ENCODE peak calls at places on chromosomes 3 and 15, in ten cellular contexts. S, R, P, E, H, N, J, V, I and Q are unnamed samples.

GRCh38 chr3:126147147-126147931 is 33.0 kb downstream of the ALDH1L1 start:
- DNase-seq in S (no peak), P (no peak), V (peak; percentile 22), J (no peak), R (peak; percentile 9), N (no peak), E (peak; percentile 44), I (no peak), H (no peak), Q (no peak)

GRCh38 chr15:62554164-62554563 is 389.1 kb upstream of the C2CD4B start:
- DNase-seq in P (no peak), E (no peak), N (no peak), J (no peak), R (no peak), I (no peak), S (no peak), V (no peak), H (no peak), Q (no peak)

GRCh38 chr15:67832965-67833503 is 6.8 kb downstream of the RNU6-1 start:
- DNase-seq in P (no peak), V (no peak), E (no peak), I (no peak), N (no peak), H (no peak), S (no peak), J (no peak), R (no peak), Q (peak; percentile 43)

GRCh38 chr15:33923446-33923845 is 44.9 kb upstream of the CHRM5 start:
- DNase-seq in N (no peak), I (no peak), V (no peak), P (no peak), S (no peak), E (no peak), J (no peak), H (no peak), R (no peak), Q (no peak)

GRCh38 chr3:50583897-50584296 is 14.6 kb downstream of the HEMK1 start:
- DNase-seq in N (no peak), V (no peak), P (no peak), J (no peak), S (no peak), E (peak; percentile 91), H (no peak), I (no peak), R (no peak), Q (no peak)

GRCh38 chr3:8739757-8740508 is 6.3 kb downstream of the CAV3 start:
- DNase-seq in S (no peak), R (no peak), V (no peak), H (peak; percentile 91), I (no peak), N (no peak), J (no peak), E (no peak), P (peak; percentile 79), Q (peak; percentile 5)

GRCh38 chr3:19866751-19867347 is 67.2 kb downstream of the EFHB start:
- DNase-seq in J (peak; percentile 68), S (no peak), V (no peak), E (no peak), N (peak; percentile 2), H (peak; percentile 28), P (peak; percentile 49), I (no peak), R (peak; percentile 40), Q (peak; percentile 48)

GRCh38 chr3:127197300-127198150 is 4.6 kb downstream of the PRR23E start:
- DNase-seq in I (no peak), N (no peak), V (no peak), P (no peak), S (no peak), J (no peak), E (no peak), R (peak; percentile 4), H (no peak), Q (no peak)

GRCh38 chr15:88440021-88440420 is 27.2 kb downstream of the MRPL46 start:
- DNase-seq in I (no peak), N (no peak), P (peak; percentile 23), J (no peak), H (no peak), V (no peak), S (no peak), E (no peak), R (no peak), Q (no peak)

GRCh38 chr3:23805228-23805880 is 401 bp upstream of the UBE2E1 start:
- DNase-seq in I (no peak), R (no peak), P (no peak), S (no peak), J (no peak), H (peak; percentile 47), N (no peak), E (peak; percentile 66), V (no peak), Q (no peak)

GRCh38 chr3:47443611-47443995 is 32.1 kb downstream of the SCAP start:
- DNase-seq in V (no peak), I (no peak), E (no peak), N (no peak), R (peak; percentile 64), J (no peak), P (no peak), S (no peak), H (peak; percentile 20), Q (peak; percentile 34)

GRCh38 chr15:45183511-45183910 is 4.3 kb downstream of the SHF start:
- DNase-seq in H (no peak), E (no peak), S (no peak), N (no peak), J (no peak), V (no peak), P (no peak), I (no peak), R (no peak), Q (no peak)

GRCh38 chr15:88681610-88682221 is 42.9 kb downstream of the ISG20 start:
- DNase-seq in S (no peak), J (peak; percentile 77), V (no peak), H (no peak), R (no peak), P (no peak), E (no peak), I (no peak), N (no peak), Q (no peak)

GRCh38 chr3:1723726-1724125 is 374.9 kb upstream of the CNTN4 start:
- DNase-seq in P (no peak), H (no peak), E (no peak), S (no peak), I (no peak), R (no peak), V (no peak), N (no peak), J (no peak), Q (no peak)

GRCh38 chr15:70241031-70241430 is 143.3 kb upstream of the TLE3 start:
- DNase-seq in H (no peak), R (no peak), P (no peak), S (no peak), E (peak; percentile 16), J (no peak), V (no peak), I (no peak), N (no peak), Q (no peak)

GRCh38 chr3:43686333-43686699 is 4.4 kb upstream of the ABHD5 start:
- DNase-seq in E (no peak), S (no peak), R (no peak), I (no peak), V (no peak), J (no peak), P (no peak), H (no peak), N (no peak), Q (no peak)

GRCh38 chr3:34363871-34364270 is 565.4 kb downstream of the PDCD6IP start:
- DNase-seq in R (no peak), J (no peak), E (no peak), S (no peak), N (no peak), I (no peak), P (no peak), H (no peak), V (no peak), Q (no peak)